ENCODE peak calls at places on chromosome 21, in nine cellular contexts. A, Z, D, L, Q, P, H, T and B are unnamed samples.

GRCh38 chr21:29196021-29196663 is 65.7 kb downstream of the MAP3K7CL start:
- DNase-seq in A (peak), Z (peak), D (peak), L (peak), Q (no peak), P (peak), H (peak), T (peak), B (peak)

GRCh38 chr21:35651166-35651565 is 409.2 kb downstream of the SETD4 start:
- DNase-seq in A (no peak), Z (no peak), D (no peak), L (no peak), Q (no peak), P (no peak), H (no peak), T (no peak), B (no peak)

GRCh38 chr21:39381009-39381408 is 32.1 kb upstream of the HMGN1 start:
- DNase-seq in A (no peak), Z (no peak), D (no peak), L (no peak), Q (no peak), P (no peak), H (no peak), T (no peak), B (no peak)

GRCh38 chr21:16072692-16073091 is 342.9 kb downstream of the USP25 start:
- DNase-seq in A (peak), Z (no peak), D (no peak), L (peak), Q (no peak), P (no peak), H (no peak), T (peak), B (no peak)

GRCh38 chr21:22855581-22855980 is 1857.4 kb downstream of the NCAM2 start:
- DNase-seq in A (no peak), Z (no peak), D (no peak), L (no peak), Q (no peak), P (no peak), H (no peak), T (no peak), B (no peak)

GRCh38 chr21:36134820-36135390 is at the start of gene CBR3:
- DNase-seq in A (peak), Z (peak), D (no peak), L (peak), Q (peak), P (peak), H (peak), T (peak), B (peak)

GRCh38 chr21:18614327-18614726 is 210.7 kb upstream of the TMPRSS15 start:
- DNase-seq in A (no peak), Z (no peak), D (no peak), L (no peak), Q (no peak), P (no peak), H (no peak), T (no peak), B (no peak)

GRCh38 chr21:25636727-25637126 is 2.3 kb upstream of the JAM2 start:
- DNase-seq in A (no peak), Z (no peak), D (peak), L (no peak), Q (no peak), P (peak), H (no peak), T (no peak), B (no peak)

GRCh38 chr21:26124896-26125295 is 45.7 kb downstream of the APP start:
- DNase-seq in A (no peak), Z (no peak), D (no peak), L (no peak), Q (no peak), P (no peak), H (no peak), T (no peak), B (no peak)

GRCh38 chr21:43290529-43291346 is 121.9 kb downstream of the CRYAA start:
- DNase-seq in A (no peak), Z (no peak), D (peak), L (no peak), Q (peak), P (peak), H (no peak), T (no peak), B (no peak)

GRCh38 chr21:27606422-27606821 is 639.5 kb upstream of the ADAMTS5 start:
- DNase-seq in A (no peak), Z (no peak), D (no peak), L (no peak), Q (no peak), P (no peak), H (no peak), T (no peak), B (no peak)

GRCh38 chr21:35563885-35564451 is 496.4 kb downstream of the SETD4 start:
- DNase-seq in A (peak), Z (peak), D (no peak), L (peak), Q (no peak), P (no peak), H (no peak), T (peak), B (no peak)

GRCh38 chr21:35641271-35642016 is 418.9 kb downstream of the SETD4 start:
- DNase-seq in A (no peak), Z (no peak), D (no peak), L (peak), Q (no peak), P (no peak), H (no peak), T (peak), B (no peak)

GRCh38 chr21:21730524-21730923 is 732.3 kb downstream of the NCAM2 start:
- DNase-seq in A (peak), Z (no peak), D (no peak), L (no peak), Q (no peak), P (no peak), H (no peak), T (no peak), B (no peak)

GRCh38 chr21:29115899-29116298 is 14.5 kb upstream of the MAP3K7CL start:
- DNase-seq in A (no peak), Z (no peak), D (no peak), L (no peak), Q (no peak), P (no peak), H (no peak), T (no peak), B (no peak)

GRCh38 chr21:23936224-23936623 is 1671.1 kb downstream of the MRPL39 start:
- DNase-seq in A (peak), Z (no peak), D (peak), L (no peak), Q (peak), P (no peak), H (no peak), T (peak), B (no peak)

GRCh38 chr21:38478782-38479181 is 19.5 kb downstream of the ERG start:
- DNase-seq in A (peak), Z (no peak), D (no peak), L (peak), Q (no peak), P (no peak), H (no peak), T (no peak), B (no peak)

GRCh38 chr21:25997788-25998611 is 172.6 kb downstream of the APP start:
- DNase-seq in A (peak), Z (no peak), D (no peak), L (no peak), Q (peak), P (no peak), H (no peak), T (no peak), B (no peak)

GRCh38 chr21:36212513-36212780 is 55.8 kb downstream of the DOP1B start:
- DNase-seq in A (peak), Z (no peak), D (no peak), L (no peak), Q (no peak), P (no peak), H (no peak), T (no peak), B (no peak)

GRCh38 chr21:16800536-16800935 is 712.3 kb upstream of the CXADR start:
- DNase-seq in A (no peak), Z (no peak), D (no peak), L (no peak), Q (no peak), P (no peak), H (no peak), T (no peak), B (no peak)

GRCh38 chr21:43361493-43362296 is 65.2 kb downstream of the SIK1 start:
- DNase-seq in A (peak), Z (peak), D (peak), L (peak), Q (no peak), P (peak), H (no peak), T (peak), B (peak)

GRCh38 chr21:15298306-15298705 is 233.5 kb upstream of the NRIP1 start:
- DNase-seq in A (no peak), Z (no peak), D (no peak), L (no peak), Q (no peak), P (no peak), H (no peak), T (no peak), B (no peak)

GRCh38 chr21:40143822-40144525 is 276.7 kb downstream of the PCP4 start:
- DNase-seq in A (peak), Z (no peak), D (peak), L (peak), Q (peak), P (peak), H (no peak), T (peak), B (no peak)

GRCh38 chr21:21147374-21147745 is 149.2 kb downstream of the NCAM2 start:
- DNase-seq in A (no peak), Z (no peak), D (no peak), L (no peak), Q (no peak), P (no peak), H (no peak), T (no peak), B (no peak)

GRCh38 chr21:38800924-38801744 is 4.6 kb upstream of the ETS2 start:
- DNase-seq in A (no peak), Z (no peak), D (no peak), L (no peak), Q (no peak), P (no peak), H (no peak), T (no peak), B (no peak)

GRCh38 chr21:25700741-25701140 is 34.0 kb downstream of the ATP5PF start:
- DNase-seq in A (no peak), Z (no peak), D (no peak), L (no peak), Q (no peak), P (no peak), H (no peak), T (no peak), B (no peak)

GRCh38 chr21:38831526-38832467 is 26.1 kb downstream of the ETS2 start:
- DNase-seq in A (peak), Z (peak), D (peak), L (peak), Q (no peak), P (peak), H (no peak), T (peak), B (peak)

GRCh38 chr21:43272591-43272990 is 103.8 kb downstream of the CRYAA start:
- DNase-seq in A (no peak), Z (no peak), D (no peak), L (no peak), Q (no peak), P (no peak), H (no peak), T (no peak), B (no peak)

GRCh38 chr21:35635261-35635660 is 425.1 kb downstream of the SETD4 start:
- DNase-seq in A (peak), Z (no peak), D (no peak), L (peak), Q (no peak), P (no peak), H (no peak), T (peak), B (no peak)

GRCh38 chr21:14572206-14572780 is 26.2 kb upstream of the SAMSN1 start:
- DNase-seq in A (no peak), Z (no peak), D (peak), L (no peak), Q (no peak), P (no peak), H (no peak), T (no peak), B (no peak)

GRCh38 chr21:29627905-29628304 is 311.9 kb downstream of the GRIK1 start:
- DNase-seq in A (no peak), Z (no peak), D (no peak), L (no peak), Q (no peak), P (no peak), H (no peak), T (no peak), B (no peak)

GRCh38 chr21:15682977-15683376 is 46.8 kb upstream of the USP25 start:
- DNase-seq in A (peak), Z (no peak), D (no peak), L (peak), Q (no peak), P (no peak), H (no peak), T (peak), B (no peak)

GRCh38 chr21:8990326-8991087 is 1530.9 kb upstream of the TPTE start:
- DNase-seq in A (no peak), Z (no peak), D (no peak), L (no peak), Q (no peak), P (peak), H (no peak), T (no peak), B (no peak)

GRCh38 chr21:29661672-29662442 is 277.9 kb downstream of the GRIK1 start:
- DNase-seq in A (no peak), Z (no peak), D (no peak), L (no peak), Q (no peak), P (no peak), H (no peak), T (no peak), B (no peak)

GRCh38 chr21:28754127-28754611 is 238.5 kb downstream of the LTN1 start:
- DNase-seq in A (peak), Z (no peak), D (no peak), L (peak), Q (no peak), P (no peak), H (no peak), T (peak), B (no peak)

GRCh38 chr21:34520769-34521508 is 8.9 kb upstream of the KCNE1 start:
- DNase-seq in A (no peak), Z (no peak), D (no peak), L (no peak), Q (no peak), P (no peak), H (no peak), T (no peak), B (no peak)
- TF ChIP-seq CTCF in A (no peak), Z (no peak), D (no peak), L (no peak), Q (no peak), P (no peak), H (no peak), T (no peak), B (no peak)

GRCh38 chr21:41373253-41373652 is 11.4 kb downstream of the MX2 start:
- DNase-seq in A (no peak), Z (peak), D (no peak), L (no peak), Q (no peak), P (no peak), H (no peak), T (no peak), B (no peak)

GRCh38 chr21:41369105-41369914 is 7.5 kb downstream of the MX2 start:
- DNase-seq in A (peak), Z (peak), D (peak), L (no peak), Q (peak), P (peak), H (no peak), T (no peak), B (no peak)

GRCh38 chr21:41371698-41372030 is 9.8 kb downstream of the MX2 start:
- DNase-seq in A (no peak), Z (no peak), D (no peak), L (no peak), Q (no peak), P (no peak), H (no peak), T (no peak), B (no peak)

GRCh38 chr21:41369915-41370839 is 8.3 kb downstream of the MX2 start:
- DNase-seq in A (no peak), Z (peak), D (peak), L (no peak), Q (no peak), P (peak), H (no peak), T (no peak), B (no peak)

DNA sequence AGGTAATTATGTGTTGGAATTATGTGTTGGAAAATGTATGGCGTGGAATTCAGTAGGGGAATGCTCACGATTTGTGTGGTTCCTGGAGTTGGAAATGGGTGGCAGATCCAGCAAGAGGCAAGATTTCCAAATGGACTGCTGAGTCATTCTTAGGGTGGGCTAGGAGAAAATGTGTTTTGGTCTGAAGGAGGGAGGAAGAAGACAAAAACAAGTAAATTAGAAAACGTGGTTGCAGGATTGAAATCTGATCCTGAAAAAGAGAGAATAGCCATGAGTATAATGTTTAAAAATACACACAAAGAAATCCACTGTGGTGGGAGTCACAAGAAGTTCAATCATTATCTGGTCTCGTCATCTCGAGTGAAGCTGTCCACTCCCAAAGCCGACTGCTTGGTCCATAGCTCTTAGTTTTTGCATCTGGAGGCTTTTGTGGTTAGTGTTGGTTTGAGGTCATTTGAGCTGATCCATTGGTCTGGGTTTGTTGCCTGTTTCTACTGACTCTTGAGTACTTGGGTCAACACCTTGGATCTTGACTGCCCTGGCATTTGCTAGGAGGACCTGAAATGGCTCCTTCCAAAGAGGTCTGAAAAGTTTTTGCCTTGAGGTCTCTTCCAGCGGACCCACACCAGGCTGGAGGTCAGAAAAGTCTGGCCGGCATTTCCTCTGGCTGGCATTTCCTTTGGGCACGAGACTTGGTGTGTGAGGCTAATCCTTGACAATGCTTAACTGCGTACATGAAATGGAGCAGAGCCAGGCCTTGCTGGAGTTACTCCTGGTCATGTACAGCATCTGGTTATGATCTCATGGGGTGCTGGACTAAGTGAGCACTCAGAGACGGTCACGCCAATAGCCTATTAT is 9.2 kb downstream of the MX2 start:
- DNase-seq in A (peak), Z (peak), D (no peak), L (no peak), Q (no peak), P (no peak), H (no peak), T (no peak), B (no peak)
- TF ChIP-seq CTCF in A (no peak), Z (no peak), D (no peak), L (no peak), Q (no peak), P (no peak), H (no peak), T (no peak), B (no peak)

GRCh38 chr21:44718571-44718970 is 7.2 kb upstream of the TSPEAR start:
- DNase-seq in A (no peak), Z (no peak), D (no peak), L (no peak), Q (peak), P (no peak), H (no peak), T (no peak), B (no peak)
- TF ChIP-seq CTCF in A (no peak), Z (no peak), D (peak), L (no peak), Q (no peak), P (no peak), H (no peak), T (no peak), B (no peak)

DNA sequence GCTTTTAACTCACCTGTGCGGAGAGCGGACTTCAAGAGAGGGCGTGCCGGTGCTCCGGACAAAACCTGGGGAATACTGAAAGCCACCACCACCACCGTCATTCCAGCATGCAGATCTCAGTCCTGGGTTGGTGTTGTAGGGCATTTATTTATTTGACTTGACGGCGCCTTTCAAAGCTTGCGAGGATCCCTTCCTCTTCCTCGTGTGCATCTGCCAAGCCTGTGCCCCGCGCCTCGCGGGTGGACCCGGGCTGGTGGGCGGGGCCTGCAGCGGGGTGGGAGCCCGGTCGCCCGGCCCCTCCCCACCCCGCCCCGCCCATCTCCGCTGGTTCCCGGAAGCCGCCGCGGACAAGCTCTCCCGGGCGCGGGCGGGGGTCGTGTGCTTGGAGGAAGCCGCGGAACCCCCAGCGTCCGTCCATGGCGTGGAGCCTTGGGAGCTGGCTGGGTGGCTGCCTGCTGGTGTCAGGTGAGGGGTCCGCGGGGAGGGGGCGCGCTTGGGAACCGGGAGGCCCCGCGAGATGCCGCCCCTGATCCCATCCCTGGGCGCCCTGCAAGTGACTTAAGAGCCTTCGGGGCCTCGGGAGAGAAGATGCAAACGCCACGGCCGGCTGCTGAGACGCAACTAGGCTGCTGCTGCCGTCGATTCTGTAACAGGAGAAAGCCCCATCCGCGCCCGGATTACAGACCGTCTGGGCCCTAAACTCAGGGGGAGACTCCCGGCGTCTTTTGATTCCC is at the start of gene IL10RB:
- DNase-seq in A (peak), Z (peak), D (peak), L (no peak), Q (peak), P (peak), H (peak), T (peak), B (peak)
- TF ChIP-seq CTCF in A (no peak), Z (no peak), D (no peak), L (no peak), Q (no peak), P (no peak), H (no peak), T (no peak), B (no peak)

GRCh38 chr21:31198575-31198974 is 145.5 kb downstream of the TIAM1 start:
- DNase-seq in A (peak), Z (no peak), D (peak), L (peak), Q (no peak), P (peak), H (peak), T (peak), B (no peak)
- TF ChIP-seq CTCF in A (peak), Z (peak), D (peak), L (peak), Q (no peak), P (peak), H (peak), T (peak), B (peak)

GRCh38 chr21:41772351-41773080 is 5.7 kb upstream of the RIPK4 start:
- DNase-seq in A (no peak), Z (no peak), D (no peak), L (no peak), Q (peak), P (no peak), H (no peak), T (no peak), B (no peak)
- TF ChIP-seq CTCF in A (no peak), Z (no peak), D (no peak), L (no peak), Q (no peak), P (no peak), H (no peak), T (no peak), B (no peak)

DNA sequence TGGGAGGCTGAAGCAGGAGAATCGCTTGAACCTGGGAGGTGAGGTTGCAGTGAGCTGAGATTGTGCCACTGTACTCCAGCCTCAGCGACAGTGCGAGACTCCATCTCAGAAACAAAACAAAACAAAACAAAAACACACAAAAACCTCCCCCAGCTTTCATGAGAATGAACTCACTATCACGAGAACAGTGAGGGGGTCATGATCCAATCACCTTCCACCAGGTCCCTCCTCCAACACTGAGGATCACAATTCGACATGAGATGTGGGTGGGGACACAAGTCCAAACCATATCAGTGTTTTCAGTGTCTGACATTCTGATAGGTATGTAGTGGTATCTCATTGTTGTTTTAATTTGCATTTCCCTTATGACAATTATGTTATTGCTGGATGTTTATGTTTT is 31.5 kb upstream of the DYRK1A start:
- DNase-seq in A (no peak), Z (no peak), D (no peak), L (no peak), Q (no peak), P (no peak), H (no peak), T (no peak), B (no peak)
- TF ChIP-seq CTCF in A (no peak), Z (no peak), D (no peak), L (no peak), Q (no peak), P (no peak), H (no peak), T (no peak), B (no peak)

GRCh38 chr21:46393451-46393940 is 65.2 kb upstream of the DIP2A start:
- DNase-seq in A (no peak), Z (no peak), D (no peak), L (no peak), Q (no peak), P (no peak), H (no peak), T (no peak), B (no peak)
- TF ChIP-seq CTCF in A (no peak), Z (no peak), D (no peak), L (no peak), Q (no peak), P (no peak), H (no peak), T (no peak), B (no peak)

GRCh38 chr21:37220981-37221664 is 46.0 kb downstream of the VPS26C start:
- DNase-seq in A (peak), Z (peak), D (peak), L (peak), Q (peak), P (peak), H (peak), T (peak), B (peak)
- TF ChIP-seq CTCF in A (peak), Z (no peak), D (peak), L (no peak), Q (no peak), P (peak), H (peak), T (peak), B (no peak)